ENCODE peak calls at places on chromosome 16, in eight cellular contexts. G is kidney epithelial cell, U is thoracic aorta, Y is Peyer's patch, E is tibial nerve, R is breast epithelium, P is hepatocyte, A is adrenal gland. K is an unnamed sample. For H3K36me3, the result is how much of the 10 kb centered on the place peaks cover.

GRCh38 chr16:3783516-3783915 is 66.2 kb upstream of the TRAP1 start:
- DNase-seq in P (no peak), E (no peak), G (no peak), R (no peak), Y (no peak), U (no peak), A (peak), K (no peak)

GRCh38 chr16:54697677-54698076 is 233.0 kb upstream of the IRX5 start:
- DNase-seq in E (no peak), U (no peak), R (no peak), G (no peak), Y (no peak), P (no peak), A (no peak), K (no peak)

GRCh38 chr16:85227924-85228462 is 115.7 kb upstream of the CIBAR2 start:
- DNase-seq in P (peak), Y (no peak), R (no peak), E (no peak), G (no peak), A (no peak), U (no peak), K (peak)

GRCh38 chr16:83797013-83797412 is 10.8 kb upstream of the HSBP1 start:
- DNase-seq in R (no peak), Y (no peak), G (no peak), P (no peak), U (no peak), A (no peak), E (no peak), K (no peak)

GRCh38 chr16:9650284-9650683 is 531.9 kb downstream of the GRIN2A start:
- DNase-seq in P (peak), E (no peak), G (no peak), U (no peak), Y (no peak), R (no peak), A (no peak), K (no peak)

GRCh38 chr16:88931936-88932335 is 45.1 kb downstream of the CBFA2T3 start:
- DNase-seq in U (no peak), E (no peak), P (no peak), G (no peak), R (no peak), Y (no peak), A (no peak), K (no peak)

GRCh38 chr16:63737633-63738032 is 1384.2 kb downstream of the CDH11 start:
- DNase-seq in U (no peak), E (no peak), A (no peak), P (no peak), G (no peak), Y (no peak), R (no peak), K (peak)

GRCh38 chr16:11112723-11113348 is 143.2 kb downstream of the SOCS1 start:
- DNase-seq in A (peak), Y (no peak), G (no peak), U (no peak), R (no peak), P (no peak), E (no peak), K (peak)

GRCh38 chr16:75111514-75112280 is 4.9 kb downstream of the LDHD start:
- DNase-seq in Y (no peak), E (no peak), R (no peak), U (no peak), A (peak), P (no peak), G (no peak), K (no peak)

GRCh38 chr16:66256919-66257318 is 109.6 kb upstream of the CDH5 start:
- DNase-seq in P (no peak), R (no peak), U (no peak), Y (peak), G (no peak), A (peak), E (no peak), K (peak)

GRCh38 chr16:87543436-87544191 is 50.8 kb upstream of the ZCCHC14 start:
- DNase-seq in G (no peak), U (no peak), Y (no peak), E (no peak), A (no peak), P (no peak), R (no peak), K (no peak)

GRCh38 chr16:70589998-70590471 is 56.3 kb upstream of the IL34 start:
- DNase-seq in A (no peak), P (peak), U (no peak), G (no peak), Y (peak), R (no peak), E (no peak), K (peak)

GRCh38 chr16:85842435-85842834 is 42.9 kb downstream of the COX4I1 start:
- DNase-seq in Y (no peak), P (no peak), R (no peak), U (no peak), A (no peak), G (no peak), E (no peak), K (no peak)

GRCh38 chr16:74186589-74186988 is 110.0 kb upstream of the PSMD7 start:
- DNase-seq in E (no peak), A (no peak), U (no peak), P (peak), Y (no peak), G (no peak), R (no peak), K (no peak)

GRCh38 chr16:3347586-3347985 is 8.1 kb upstream of the OR2C1 start:
- DNase-seq in A (no peak), Y (no peak), R (no peak), G (no peak), U (no peak), E (no peak), P (no peak), K (no peak)

GRCh38 chr16:51756447-51757123 is 605.5 kb upstream of the SALL1 start:
- DNase-seq in A (no peak), R (no peak), Y (no peak), U (no peak), E (no peak), G (no peak), P (no peak), K (no peak)

GRCh38 chr16:26316683-26317464 is 625.1 kb downstream of the HS3ST4 start:
- DNase-seq in U (no peak), E (no peak), R (no peak), G (no peak), A (no peak), Y (no peak), P (peak), K (no peak)

GRCh38 chr16:87818533-87819161 is 50.7 kb downstream of the SLC7A5 start:
- DNase-seq in P (no peak), R (no peak), E (no peak), A (no peak), G (no peak), Y (no peak), U (no peak), K (no peak)

GRCh38 chr16:73878616-73879015 is 418.0 kb upstream of the PSMD7 start:
- DNase-seq in G (peak), A (no peak), Y (no peak), R (no peak), E (no peak), P (peak), U (no peak), K (peak)

GRCh38 chr16:70735141-70735979 is 49.5 kb upstream of the MTSS2 start:
- DNase-seq in Y (no peak), R (no peak), A (no peak), U (no peak), G (no peak), P (no peak), E (no peak), K (no peak)

GRCh38 chr16:2963611-2964415 is at the start of gene KREMEN2:
- DNase-seq in U (no peak), R (no peak), P (peak), G (no peak), Y (no peak), A (no peak), E (no peak), K (peak)

GRCh38 chr16:14303182-14303618 is 232.1 kb downstream of the MRTFB start:
- DNase-seq in R (no peak), P (no peak), Y (no peak), G (no peak), E (no peak), U (no peak), A (no peak), K (no peak)

GRCh38 chr16:14302399-14303181 is 231.5 kb downstream of the MRTFB start:
- DNase-seq in A (no peak), E (no peak), Y (no peak), R (no peak), G (no peak), P (peak), U (no peak), K (no peak)

GRCh38 chr16:14300631-14301149 is 229.6 kb downstream of the MRTFB start:
- DNase-seq in A (peak), U (peak), P (peak), R (peak), Y (peak), G (peak), E (peak), K (peak)

GRCh38 chr16:14302031-14302398 is 230.9 kb downstream of the MRTFB start:
- DNase-seq in P (peak), G (no peak), R (no peak), U (no peak), A (no peak), Y (peak), E (no peak), K (peak)

DNA sequence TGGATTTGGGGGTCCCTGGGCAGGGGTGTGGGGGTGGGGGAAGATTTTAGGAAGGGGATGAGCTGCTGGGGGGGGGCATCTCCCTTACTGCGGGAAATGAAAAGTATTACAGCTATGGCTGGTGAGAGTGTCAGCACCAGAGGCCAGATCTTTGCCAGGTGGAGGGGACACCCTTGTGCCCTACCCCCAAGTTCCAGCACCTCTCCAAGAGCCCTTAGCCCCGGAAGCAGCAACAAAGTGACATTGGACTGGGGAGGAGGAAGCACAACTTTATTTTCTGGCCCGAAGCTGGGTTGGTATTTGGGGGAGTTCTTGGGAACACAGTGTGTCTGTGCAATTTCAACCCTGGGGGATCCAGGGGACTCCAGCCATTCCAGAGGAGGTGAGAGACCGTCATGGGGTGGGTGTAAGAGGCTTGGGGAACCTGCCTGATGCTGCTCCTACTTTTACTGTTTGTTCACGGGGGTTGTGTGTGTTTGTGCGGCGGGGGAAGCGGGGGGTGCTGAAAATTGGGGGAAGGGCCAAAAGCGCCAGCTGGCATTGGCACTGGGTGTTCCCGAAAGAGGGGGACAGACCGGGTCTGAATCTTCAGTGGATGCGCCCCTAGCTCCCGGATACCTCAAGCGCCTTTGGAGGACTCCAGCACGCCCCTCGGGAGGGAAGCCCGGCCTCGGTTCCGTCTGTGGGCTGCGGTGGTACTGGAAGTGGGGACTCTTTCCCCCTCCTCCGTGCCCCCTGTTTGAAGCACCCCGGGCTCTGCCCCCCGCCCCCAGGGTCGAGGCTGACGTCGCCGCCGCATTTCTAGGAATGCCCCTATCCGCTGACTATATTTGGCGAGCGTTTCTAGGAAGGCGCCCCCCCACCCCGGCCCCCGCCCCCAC is 230.3 kb downstream of the MRTFB start:
- DNase-seq in Y (no peak), U (no peak), A (no peak), R (no peak), E (no peak), G (no peak), P (peak), K (peak)
- H3K4me3 ChIP-seq in Y (peak), U (peak), A (peak), R (peak), E (peak), G (peak), P (peak), K (peak)

GRCh38 chr16:49672753-49673152 is 183.2 kb downstream of the ZNF423 start:
- DNase-seq in E (no peak), R (no peak), Y (no peak), P (no peak), U (no peak), G (no peak), A (no peak), K (no peak)
- TF ChIP-seq CTCF in E (no peak), R (no peak), Y (no peak), P (no peak), U (no peak), G (no peak), A (no peak), K (no peak)

DNA sequence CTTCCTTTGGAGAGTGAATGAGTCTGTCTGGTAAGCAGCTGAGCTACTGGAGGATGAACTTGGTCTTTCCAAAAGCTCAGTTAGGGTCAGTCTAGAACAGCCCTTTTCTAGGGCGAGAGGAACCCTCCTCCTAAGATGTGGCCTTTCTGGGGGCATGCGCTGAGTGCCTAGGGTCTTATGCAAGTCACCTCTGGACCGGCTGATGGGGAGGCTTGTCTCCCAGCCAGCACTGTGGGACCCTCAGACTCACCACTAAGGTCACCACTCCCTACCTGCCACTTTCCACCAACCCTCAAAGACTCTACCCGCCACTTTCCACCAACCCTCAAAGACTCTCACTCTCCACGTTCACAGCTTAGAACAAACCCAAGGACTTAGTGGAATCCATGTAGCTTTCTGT is 26.8 kb downstream of the LMF1 start:
- DNase-seq in P (no peak), E (no peak), U (no peak), R (no peak), A (no peak), G (no peak), Y (no peak), K (no peak)
- H3K36me3 ChIP-seq in P (under half), E (half or more), U (under half), R (under half), A (under half), G (under half), Y (under half), K (under half)

GRCh38 chr16:56190903-56191806 is at the start of gene GNAO1:
- DNase-seq in R (peak), G (no peak), U (no peak), Y (peak), E (peak), P (peak), A (peak), K (peak)
- H3K4me3 ChIP-seq in R (peak), G (peak), U (peak), Y (peak), E (peak), P (peak), A (no peak), K (peak)

DNA sequence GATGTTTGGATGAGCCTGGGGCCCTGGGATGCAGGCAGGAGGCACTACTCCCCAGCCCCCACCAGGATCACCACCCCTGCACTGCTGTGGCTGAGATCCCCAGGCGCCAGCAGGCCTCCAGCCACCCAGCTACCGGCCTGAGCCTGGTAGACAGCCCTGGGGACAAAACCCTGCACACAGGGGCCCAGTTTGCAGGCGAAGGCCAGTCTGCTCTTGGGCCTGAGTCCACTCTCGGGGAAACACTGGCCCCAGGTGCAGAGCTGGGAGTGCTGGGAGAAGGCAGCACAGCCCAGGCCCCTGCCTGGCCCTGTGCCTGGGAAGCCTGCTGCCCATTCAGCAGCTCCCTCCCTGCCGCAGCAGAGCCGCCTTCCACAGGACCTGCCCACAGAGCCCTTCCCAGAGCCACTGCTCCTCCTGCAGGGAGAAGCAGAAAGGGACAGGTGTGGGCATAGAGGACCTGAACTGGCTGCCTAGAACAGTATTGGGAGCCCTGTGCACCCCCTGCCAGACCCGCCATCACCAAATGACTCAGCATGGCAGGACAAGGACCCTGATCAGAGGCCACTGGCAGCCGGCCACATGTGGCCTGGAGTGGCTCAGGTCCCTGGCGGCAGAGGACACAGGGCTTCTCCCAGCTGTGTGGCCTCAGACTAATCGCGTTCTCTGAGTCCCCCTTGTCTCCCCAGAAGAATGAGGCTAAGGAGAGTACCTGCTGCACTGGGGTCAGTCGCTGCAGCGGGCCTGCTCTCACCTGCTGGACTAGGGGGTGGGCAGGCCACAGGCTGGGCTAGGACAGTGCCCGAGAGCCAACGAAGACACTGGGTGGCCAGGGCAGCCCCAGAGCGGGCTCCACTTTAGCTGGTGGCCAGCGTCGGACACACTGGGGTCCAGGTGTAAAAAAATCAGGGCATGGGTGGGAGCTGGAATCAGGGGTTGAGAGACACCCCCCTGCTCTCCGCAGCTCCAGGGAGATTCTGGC is 10.7 kb downstream of the MSRB1 start:
- DNase-seq in A (peak), E (no peak), G (no peak), Y (peak), R (no peak), U (no peak), P (peak), K (peak)
- TF ChIP-seq CTCF in A (no peak), E (no peak), G (peak), Y (no peak), R (no peak), U (no peak), P (peak), K (peak)

GRCh38 chr16:58709338-58709737 is 24.8 kb upstream of the SLC38A7 start:
- DNase-seq in A (no peak), R (no peak), P (no peak), G (peak), U (no peak), E (no peak), Y (no peak), K (no peak)
- H3K36me3 ChIP-seq in A (under half), R (under half), P (under half), G (under half), U (under half), E (half or more), Y (half or more), K (under half)

GRCh38 chr16:81731636-81732035 is 47.5 kb upstream of the PLCG2 start:
- DNase-seq in Y (no peak), R (no peak), G (no peak), U (no peak), E (no peak), P (no peak), A (no peak), K (no peak)

GRCh38 chr16:81732699-81733098 is 46.4 kb upstream of the PLCG2 start:
- DNase-seq in G (no peak), U (no peak), R (no peak), E (no peak), A (no peak), P (no peak), Y (no peak), K (no peak)

GRCh38 chr16:81728435-81728834 is 50.7 kb upstream of the PLCG2 start:
- DNase-seq in Y (no peak), R (no peak), U (no peak), P (no peak), G (no peak), E (no peak), A (no peak), K (no peak)

GRCh38 chr16:81729451-81729850 is 49.6 kb upstream of the PLCG2 start:
- DNase-seq in R (no peak), Y (no peak), G (no peak), U (no peak), P (no peak), A (no peak), E (no peak), K (no peak)

DNA sequence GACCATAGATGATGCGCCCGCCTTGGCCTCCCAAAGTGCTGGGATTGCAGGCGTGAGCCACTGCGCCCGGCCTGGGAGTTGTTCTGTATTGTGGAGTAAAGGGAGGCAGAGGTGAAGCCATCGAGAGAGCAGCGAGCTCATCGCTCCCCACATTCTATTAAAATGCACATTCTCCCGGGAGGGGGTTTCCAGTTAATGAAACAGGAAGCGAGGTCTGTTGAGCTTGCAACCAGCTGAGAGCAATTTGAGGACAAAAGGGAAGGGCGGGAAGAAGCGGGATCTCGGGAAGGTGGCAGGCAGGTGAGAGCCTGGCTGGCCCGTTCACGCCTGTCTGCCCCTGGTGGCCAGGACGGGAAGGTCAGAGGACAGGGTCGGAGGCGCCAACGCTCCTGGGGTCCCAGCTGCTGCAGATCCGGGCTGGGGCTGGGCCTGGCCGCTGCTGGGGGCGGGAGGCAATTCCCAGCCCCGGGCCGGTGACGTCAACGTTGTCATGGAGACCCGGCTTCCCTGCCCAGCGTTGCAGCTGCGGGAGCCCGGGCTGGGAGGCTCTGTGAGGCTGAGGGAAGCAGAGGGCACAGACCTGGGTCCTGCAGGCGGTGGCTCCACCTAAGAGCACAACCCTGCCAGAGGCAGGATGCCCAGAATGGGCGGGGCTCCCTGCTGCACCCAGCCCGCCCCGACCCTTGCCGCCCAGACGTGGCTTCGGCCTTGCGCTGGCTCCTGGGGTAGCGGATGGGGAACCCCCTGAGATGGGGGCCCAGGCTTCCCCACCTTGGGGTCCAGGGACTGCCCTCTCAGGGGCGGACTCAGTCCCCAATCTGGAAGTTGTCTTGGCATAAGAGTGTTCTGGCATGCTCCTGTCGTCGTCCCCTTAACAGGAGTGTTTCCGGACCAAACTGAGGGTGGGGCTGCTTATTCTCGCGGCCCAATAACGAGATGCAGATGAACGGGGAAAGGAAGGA is 48.7 kb upstream of the PLCG2 start:
- DNase-seq in R (peak), A (peak), P (peak), Y (peak), G (peak), E (peak), U (peak), K (peak)
- H3K4me3 ChIP-seq in R (peak), A (no peak), P (no peak), Y (peak), G (peak), E (peak), U (peak), K (peak)

K was measured in bronchial epithelial cell.